ENCODE peak calls at places on chromosomes 11 and 22, in five cellular contexts. D, S, Z, F and N are unnamed samples.

GRCh38 chr22:31821572-31821971 is 67.8 kb downstream of the DEPDC5 start:
- DNase-seq in D (no peak), S (no peak), Z (no peak), F (no peak), N (no peak)

GRCh38 chr11:44445500-44446340 is 119.7 kb upstream of the CD82 start:
- DNase-seq in D (no peak), S (no peak), Z (no peak), F (no peak), N (peak)

GRCh38 chr11:8265681-8266241 is 2.1 kb upstream of the LMO1 start:
- DNase-seq in D (no peak), S (no peak), Z (peak), F (peak), N (no peak)

GRCh38 chr11:95461858-95462257 is 230.9 kb upstream of the SESN3 start:
- DNase-seq in D (no peak), S (no peak), Z (no peak), F (no peak), N (no peak)

GRCh38 chr11:11320820-11321219 is 32.2 kb downstream of the CSNK2A3 start:
- DNase-seq in D (peak), S (no peak), Z (no peak), F (peak), N (no peak)

GRCh38 chr22:46051646-46052045 is 74.7 kb upstream of the WNT7B start:
- DNase-seq in D (peak), S (no peak), Z (peak), F (no peak), N (no peak)

GRCh38 chr22:47139790-47140119 is 377.3 kb downstream of the TBC1D22A start:
- DNase-seq in D (no peak), S (no peak), Z (no peak), F (no peak), N (no peak)

GRCh38 chr11:120065176-120065575 is 72.7 kb downstream of the TRIM29 start:
- DNase-seq in D (no peak), S (no peak), Z (no peak), F (no peak), N (no peak)

GRCh38 chr11:82831364-82831763 is 68.9 kb downstream of the PRCP start:
- DNase-seq in D (no peak), S (no peak), Z (no peak), F (no peak), N (no peak)

GRCh38 chr22:25853078-25853477 is 111.1 kb downstream of the MYO18B start:
- DNase-seq in D (no peak), S (no peak), Z (no peak), F (no peak), N (no peak)

GRCh38 chr22:42596376-42596775 is 18.3 kb downstream of the POLDIP3 start:
- DNase-seq in D (peak), S (no peak), Z (no peak), F (no peak), N (no peak)

GRCh38 chr11:112608466-112608865 is 347.8 kb upstream of the PLET1 start:
- DNase-seq in D (no peak), S (no peak), Z (no peak), F (no peak), N (no peak)

GRCh38 chr11:35111171-35112055 is 27.6 kb upstream of the CD44 start:
- DNase-seq in D (no peak), S (peak), Z (no peak), F (no peak), N (peak)
- H3K27ac ChIP-seq in D (no peak), S (peak), Z (no peak), F (no peak), N (peak)

DNA sequence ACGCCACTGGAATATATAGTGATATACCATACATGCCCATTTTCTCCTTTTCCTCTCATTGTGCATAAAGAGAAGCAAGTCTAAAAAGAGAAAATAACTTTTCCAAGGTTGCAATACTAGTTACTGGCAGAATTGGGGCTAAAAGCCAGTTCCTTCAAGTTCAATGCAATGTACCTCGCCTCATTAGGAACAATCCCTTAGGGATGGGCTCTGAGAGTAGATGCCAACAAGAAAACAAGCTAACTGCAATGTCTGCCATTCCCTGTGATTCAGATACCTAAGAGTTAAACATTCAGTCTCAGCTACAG is 114.3 kb downstream of the RBFOX2 start:
- DNase-seq in D (no peak), S (no peak), Z (no peak), F (no peak), N (no peak)
- H3K4me3 ChIP-seq in D (no peak), S (peak), Z (peak), F (peak), N (peak)

GRCh38 chr11:116446542-116446941 is 326.2 kb downstream of the BUD13 start:
- DNase-seq in D (no peak), S (no peak), Z (no peak), F (no peak), N (no peak)
- H3K27ac ChIP-seq in D (no peak), S (no peak), Z (no peak), F (no peak), N (no peak)

GRCh38 chr11:46361283-46362145 is 14.3 kb downstream of the DGKZ start:
- DNase-seq in D (peak), S (no peak), Z (peak), F (peak), N (no peak)
- H3K4me3 ChIP-seq in D (no peak), S (peak), Z (peak), F (peak), N (no peak)

GRCh38 chr22:27443315-27443714 is 358.2 kb downstream of the MN1 start:
- DNase-seq in D (no peak), S (no peak), Z (no peak), F (no peak), N (no peak)
- H3K27ac ChIP-seq in D (no peak), S (no peak), Z (no peak), F (no peak), N (no peak)

DNA sequence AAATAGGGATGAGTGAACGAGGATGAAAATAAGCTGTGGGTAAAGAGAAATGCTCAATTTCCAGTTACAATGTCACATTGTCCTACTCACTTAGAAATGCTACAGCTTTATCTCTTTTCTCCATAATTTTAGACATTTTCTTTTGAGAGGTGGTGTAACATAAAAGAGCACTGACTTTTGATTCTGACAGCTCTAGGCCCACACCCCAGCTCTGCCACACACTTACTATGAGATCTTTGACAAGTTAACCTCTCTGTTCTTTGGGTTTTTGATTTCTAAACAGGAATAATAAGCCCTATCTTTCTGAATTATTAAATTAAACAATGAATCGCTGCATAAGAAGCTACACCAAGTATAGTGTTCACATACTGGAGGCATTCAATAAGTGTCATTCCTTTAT is 228.3 kb upstream of the PITPNB start:
- DNase-seq in D (no peak), S (no peak), Z (no peak), F (no peak), N (no peak)
- H3K4me3 ChIP-seq in D (no peak), S (no peak), Z (no peak), F (no peak), N (no peak)

DNA sequence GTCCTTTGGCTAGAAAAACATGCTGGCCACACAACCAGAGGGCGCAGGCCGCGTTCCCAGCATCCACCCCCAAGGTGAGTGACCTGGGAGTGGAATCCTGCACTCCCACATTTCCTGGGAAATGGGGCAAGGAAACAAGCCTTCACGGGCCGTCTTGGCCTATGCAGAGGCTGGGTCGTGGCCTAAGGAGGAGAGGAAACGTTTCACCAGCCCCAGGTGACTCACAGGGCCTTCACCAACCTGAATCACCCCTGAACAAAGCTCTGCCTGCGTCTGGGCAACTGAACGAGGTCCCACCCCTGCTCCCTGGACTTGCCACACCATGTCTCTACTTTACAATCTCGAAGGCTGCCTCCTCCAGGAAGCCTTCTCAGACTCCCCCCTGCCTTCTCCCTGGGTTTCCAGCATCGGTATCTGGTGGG is 13.2 kb downstream of the MYH9 start:
- DNase-seq in D (no peak), S (no peak), Z (peak), F (no peak), N (no peak)
- H3K27ac ChIP-seq in D (peak), S (peak), Z (peak), F (no peak), N (no peak)

DNA sequence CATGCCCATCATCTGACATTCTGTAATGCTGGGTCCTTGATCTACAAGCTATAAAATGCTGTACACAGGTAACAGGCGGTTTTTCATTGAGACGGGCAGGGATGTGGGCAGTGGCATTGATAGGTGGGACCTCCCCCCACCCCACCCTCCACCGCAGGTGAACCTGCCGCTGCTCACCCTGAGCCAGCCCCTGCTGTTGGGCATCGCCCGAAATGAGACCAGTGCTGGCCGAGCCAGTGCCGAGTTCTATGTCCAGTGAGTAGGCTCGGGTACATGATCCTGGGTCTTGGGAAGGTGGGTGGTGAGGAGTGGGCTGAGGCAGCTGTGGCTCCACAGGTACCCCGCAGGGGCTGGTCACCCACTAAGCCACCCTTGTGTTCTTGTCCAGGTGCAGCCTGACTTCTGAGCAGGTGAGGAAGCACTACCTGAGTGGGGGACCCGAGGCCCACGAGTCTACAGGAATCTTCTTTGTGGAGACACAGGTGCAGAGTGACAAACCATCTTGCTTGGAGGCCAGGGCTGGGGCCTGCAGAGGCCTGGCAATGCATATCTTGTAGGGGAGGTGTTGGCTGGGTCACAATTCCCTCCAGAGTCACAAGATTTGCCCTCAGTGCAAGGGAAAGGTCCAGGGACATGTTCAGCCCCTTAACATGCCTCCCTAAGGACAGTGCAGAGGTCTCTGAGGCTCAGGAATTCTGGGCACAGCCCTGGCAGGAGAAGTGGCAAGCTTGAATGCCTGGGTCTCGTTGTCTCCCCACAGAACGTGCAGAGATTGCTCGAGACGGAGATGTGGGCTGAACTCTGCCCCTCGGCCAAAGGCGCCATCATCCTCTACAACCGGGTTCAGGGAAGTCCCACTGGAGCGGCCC is 1.0 kb upstream of the DNAJC4 start:
- DNase-seq in D (no peak), S (no peak), Z (peak), F (no peak), N (no peak)
- H3K4me3 ChIP-seq in D (peak), S (peak), Z (peak), F (peak), N (peak)

GRCh38 chr11:78607691-78608090 is 33.0 kb upstream of the NARS2 start:
- DNase-seq in D (no peak), S (no peak), Z (no peak), F (no peak), N (no peak)
- H3K27ac ChIP-seq in D (no peak), S (no peak), Z (no peak), F (no peak), N (no peak)

GRCh38 chr22:38353142-38353629 is 36.0 kb upstream of the CSNK1E start:
- DNase-seq in D (peak), S (no peak), Z (peak), F (peak), N (peak)

GRCh38 chr22:38348751-38349496 is 31.7 kb upstream of the CSNK1E start:
- DNase-seq in D (no peak), S (no peak), Z (peak), F (peak), N (no peak)

GRCh38 chr22:38352436-38352835 is 35.2 kb upstream of the CSNK1E start:
- DNase-seq in D (no peak), S (no peak), Z (peak), F (no peak), N (no peak)

GRCh38 chr22:38347944-38348750 is 30.9 kb upstream of the CSNK1E start:
- DNase-seq in D (no peak), S (no peak), Z (peak), F (peak), N (no peak)

GRCh38 chr22:38350444-38351359 is 33.5 kb upstream of the CSNK1E start:
- DNase-seq in D (no peak), S (no peak), Z (peak), F (peak), N (no peak)
- H3K4me3 ChIP-seq in D (no peak), S (no peak), Z (no peak), F (no peak), N (no peak)